ENCODE peak calls at places on chromosomes 13 and 19, in six cellular contexts. G, J, B, C, U and I are unnamed samples.

GRCh38 chr13:21058361-21058760 is 3.0 kb downstream of the LATS2 start:
- DNase-seq in G (no peak), J (no peak), B (no peak), C (peak), U (no peak), I (no peak)

GRCh38 chr13:93775507-93776108 is 549.0 kb downstream of the GPC6 start:
- DNase-seq in G (no peak), J (no peak), B (peak), C (peak), U (no peak), I (no peak)

GRCh38 chr13:45821861-45822260 is 29.7 kb downstream of the SIAH3 start:
- DNase-seq in G (no peak), J (no peak), B (no peak), C (no peak), U (no peak), I (no peak)

GRCh38 chr13:53324656-53325055 is 296.0 kb downstream of the OLFM4 start:
- DNase-seq in G (no peak), J (no peak), B (no peak), C (no peak), U (no peak), I (no peak)

GRCh38 chr13:103730407-103730806 is 664.2 kb upstream of the SLC10A2 start:
- DNase-seq in G (no peak), J (no peak), B (no peak), C (no peak), U (no peak), I (no peak)

GRCh38 chr19:50460161-50460765 is 16.0 kb upstream of the EMC10 start:
- DNase-seq in G (no peak), J (no peak), B (no peak), C (peak), U (peak), I (peak)

GRCh38 chr19:1063909-1064660 is 2.9 kb upstream of the ARHGAP45 start:
- DNase-seq in G (no peak), J (no peak), B (no peak), C (no peak), U (no peak), I (no peak)

GRCh38 chr19:288911-289310 is 2.3 kb downstream of the PLPP2 start:
- DNase-seq in G (no peak), J (no peak), B (no peak), C (no peak), U (no peak), I (no peak)

GRCh38 chr19:17328517-17329060 is 6.1 kb downstream of the ANO8 start:
- DNase-seq in G (no peak), J (peak), B (no peak), C (no peak), U (no peak), I (peak)

GRCh38 chr13:21008026-21008425 is 53.4 kb downstream of the LATS2 start:
- DNase-seq in G (no peak), J (no peak), B (no peak), C (no peak), U (no peak), I (no peak)

GRCh38 chr13:27131906-27132305 is 39.7 kb downstream of the USP12 start:
- DNase-seq in G (no peak), J (no peak), B (no peak), C (no peak), U (no peak), I (no peak)
- TF ChIP-seq CTCF in G (no peak), J (no peak), B (no peak), C (no peak), U (no peak), I (no peak)

GRCh38 chr19:13974073-13974472 is 21.8 kb downstream of the DCAF15 start:
- DNase-seq in G (no peak), J (peak), B (no peak), C (no peak), U (peak), I (no peak)
- TF ChIP-seq CTCF in G (no peak), J (no peak), B (no peak), C (no peak), U (no peak), I (no peak)

DNA sequence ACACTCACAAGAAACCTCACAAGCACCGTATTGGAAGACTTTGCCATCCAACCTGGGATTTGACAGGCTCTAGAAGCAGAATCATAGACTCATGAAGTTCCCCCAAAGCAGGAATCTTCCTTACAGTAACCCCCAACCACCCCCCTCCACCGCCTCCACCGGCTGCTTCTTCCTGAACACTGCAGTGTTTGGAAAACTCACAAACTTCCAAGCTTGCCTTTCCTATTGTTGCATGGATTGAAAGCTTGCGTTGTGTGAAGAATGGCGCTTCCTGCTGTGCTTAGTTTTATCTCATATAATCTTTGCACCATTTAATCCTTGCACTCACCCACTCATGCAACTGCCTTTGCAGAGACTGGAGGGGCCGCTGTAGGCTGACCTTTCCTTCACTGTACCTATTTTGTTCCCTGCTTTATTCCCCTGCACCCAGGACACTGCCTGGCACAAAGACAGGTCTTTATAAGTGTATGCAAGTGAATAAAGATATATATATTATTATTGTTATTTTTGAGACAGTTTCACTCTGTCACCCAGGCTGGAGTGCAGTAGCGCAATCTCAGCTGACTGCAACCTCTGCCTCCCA is 3.7 kb downstream of the ALOX5AP start:
- DNase-seq in G (no peak), J (no peak), B (no peak), C (no peak), U (no peak), I (no peak)
- TF ChIP-seq CTCF in G (no peak), J (no peak), B (no peak), C (no peak), U (no peak), I (no peak)

GRCh38 chr13:42271337-42272114 is 426 bp upstream of the AKAP11 start:
- DNase-seq in G (peak), J (peak), B (peak), C (peak), U (peak), I (peak)
- TF ChIP-seq CTCF in G (no peak), J (no peak), B (no peak), C (no peak), U (no peak), I (no peak)

DNA sequence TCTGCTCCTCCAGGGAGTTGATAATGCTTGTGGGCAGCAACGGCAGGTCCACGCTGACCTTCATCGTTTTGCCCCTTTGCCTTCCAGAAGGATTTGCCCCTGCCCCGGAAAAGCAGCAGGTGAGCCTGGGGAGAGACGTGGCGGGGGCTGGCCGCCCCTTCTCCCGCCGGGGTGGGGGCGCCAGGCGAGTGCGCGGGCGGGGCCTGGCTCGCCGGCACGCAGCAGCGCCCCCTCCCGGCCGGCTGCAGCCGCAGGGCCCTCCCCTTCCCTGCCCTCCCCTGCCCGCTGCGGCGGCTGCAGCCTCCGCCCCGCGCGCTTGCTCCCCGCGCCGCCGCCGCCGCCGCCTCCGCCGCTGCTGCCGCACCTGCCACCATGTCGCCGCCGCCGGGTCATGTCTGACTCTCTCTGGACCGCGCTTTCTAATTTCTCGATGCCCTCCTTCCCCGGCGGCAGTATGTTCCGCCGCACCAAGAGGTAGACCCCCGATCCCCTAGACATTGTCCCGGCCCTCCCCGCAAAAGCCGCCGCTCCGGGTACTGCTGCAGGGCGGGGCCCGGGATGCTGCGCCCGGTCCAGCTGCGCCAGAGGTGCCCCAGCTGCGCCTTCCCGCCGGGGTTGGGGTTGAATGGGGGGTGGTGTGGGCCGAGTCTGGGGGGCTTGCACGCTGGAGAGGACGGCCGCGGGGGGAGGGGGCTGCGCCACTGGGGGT is at the start of gene MAST1:
- DNase-seq in G (peak), J (peak), B (no peak), C (peak), U (peak), I (peak)
- TF ChIP-seq CTCF in G (peak), J (peak), B (peak), C (no peak), U (peak), I (peak)

DNA sequence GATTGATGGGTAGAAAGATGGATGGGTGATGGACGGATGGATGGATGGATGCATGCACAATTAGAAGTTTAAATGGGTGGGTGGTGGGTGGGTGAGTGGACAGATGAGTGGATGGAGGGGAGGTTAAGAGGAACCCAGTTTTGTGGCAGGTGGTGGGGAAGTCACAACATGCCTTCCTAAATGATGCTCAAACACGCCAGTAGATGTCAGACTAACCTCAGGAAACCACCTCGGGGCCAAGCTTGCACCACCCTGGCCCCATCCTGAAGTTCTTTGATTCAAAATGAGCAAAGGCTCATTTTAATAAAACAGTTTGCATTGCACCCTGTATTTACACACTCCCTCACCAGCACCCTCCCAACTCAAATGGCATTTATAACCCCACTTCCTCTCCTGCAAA is 91.3 kb upstream of the CACNA1A start:
- DNase-seq in G (peak), J (peak), B (peak), C (peak), U (peak), I (peak)
- TF ChIP-seq CTCF in G (peak), J (peak), B (peak), C (peak), U (peak), I (peak)

GRCh38 chr19:55209430-55210119 is at the start of gene PTPRH:
- DNase-seq in G (no peak), J (peak), B (no peak), C (no peak), U (no peak), I (no peak)
- TF ChIP-seq CTCF in G (no peak), J (no peak), B (no peak), C (no peak), U (no peak), I (no peak)